ENCODE peak calls at places on chromosomes 12 and 14, in seven cellular contexts. R, S, B, T, Y, F and A are unnamed samples. For H3K4me1, the result is how much of the 10 kb centered on the place peaks cover.

GRCh38 chr14:74488788-74489397 is 4.2 kb downstream of the NPC2 start:
- DNase-seq in T (no peak), Y (peak), S (peak), F (peak), B (no peak), R (no peak), A (no peak)

GRCh38 chr12:12916135-12916956 is 25.0 kb downstream of the GPRC5A start:
- DNase-seq in B (peak), Y (peak), S (peak), F (peak), T (peak), R (peak), A (peak)

GRCh38 chr12:14952295-14952995 is 9.0 kb downstream of the ARHGDIB start:
- DNase-seq in S (peak), T (no peak), R (no peak), B (peak), Y (peak), F (peak), A (no peak)

GRCh38 chr12:14834502-14834901 is 8.8 kb downstream of the ART4 start:
- DNase-seq in Y (no peak), B (no peak), F (no peak), R (no peak), S (peak), T (no peak), A (no peak)

GRCh38 chr12:9649532-9649940 is 20.0 kb upstream of the CLEC2D start:
- DNase-seq in Y (no peak), T (no peak), S (no peak), F (peak), R (no peak), B (peak), A (no peak)

GRCh38 chr14:50775357-50775756 is 55.6 kb downstream of the NIN start:
- DNase-seq in S (peak), B (no peak), Y (no peak), R (no peak), F (no peak), T (no peak), A (no peak)

GRCh38 chr12:57619434-57620244 is 8.4 kb downstream of the ARHGEF25 start:
- DNase-seq in T (no peak), S (no peak), Y (no peak), B (no peak), F (no peak), R (no peak), A (no peak)

GRCh38 chr12:13534645-13535398 is 338.3 kb downstream of the EMP1 start:
- DNase-seq in S (peak), T (peak), R (peak), F (peak), Y (peak), B (peak), A (peak)

GRCh38 chr14:31414190-31414833 is 6.0 kb downstream of the HEATR5A start:
- DNase-seq in B (no peak), S (peak), F (no peak), R (no peak), T (no peak), Y (no peak), A (no peak)

GRCh38 chr12:49133014-49133413 is 1.8 kb upstream of the TUBA1B start:
- DNase-seq in S (no peak), R (no peak), T (no peak), Y (no peak), B (no peak), F (no peak), A (no peak)

GRCh38 chr12:93229494-93230310 is 148.0 kb upstream of the NUDT4 start:
- DNase-seq in R (no peak), T (no peak), F (no peak), B (no peak), S (peak), Y (peak), A (no peak)

GRCh38 chr14:30002859-30003258 is 75.2 kb upstream of the PRKD1 start:
- DNase-seq in T (no peak), F (no peak), B (no peak), S (no peak), R (no peak), Y (no peak), A (no peak)

GRCh38 chr12:96989916-96990315 is 82.9 kb downstream of the NEDD1 start:
- DNase-seq in F (peak), B (no peak), T (no peak), S (peak), Y (peak), R (no peak), A (no peak)

GRCh38 chr12:61654698-61655097 is 605.5 kb upstream of the USP15 start:
- DNase-seq in S (no peak), T (no peak), R (no peak), Y (peak), B (no peak), F (peak), A (no peak)

GRCh38 chr12:97168804-97169203 is 261.7 kb downstream of the NEDD1 start:
- DNase-seq in S (no peak), R (no peak), Y (no peak), F (no peak), B (no peak), T (no peak), A (no peak)

GRCh38 chr14:39432619-39433451 is 602 bp upstream of the FBXO33 start:
- DNase-seq in F (peak), T (peak), S (peak), B (peak), R (peak), Y (peak), A (peak)

GRCh38 chr14:101428409-101428808 is 132.9 kb upstream of the DIO3 start:
- DNase-seq in F (no peak), R (no peak), B (no peak), Y (no peak), T (no peak), S (no peak), A (no peak)

GRCh38 chr12:15728118-15728598 is 61.0 kb downstream of the EPS8 start:
- DNase-seq in B (peak), Y (peak), R (no peak), F (no peak), T (no peak), S (peak), A (no peak)

GRCh38 chr12:29698756-29699155 is 85.0 kb downstream of the TMTC1 start:
- DNase-seq in T (no peak), R (no peak), B (no peak), F (no peak), S (peak), Y (no peak), A (no peak)

GRCh38 chr14:50601405-50601804 is 41.5 kb downstream of the ATL1 start:
- DNase-seq in T (no peak), Y (no peak), R (no peak), S (peak), F (no peak), B (no peak), A (no peak)

GRCh38 chr14:55221186-55221585 is 29.8 kb upstream of the DLGAP5 start:
- DNase-seq in R (no peak), B (no peak), T (no peak), S (peak), Y (no peak), F (no peak), A (no peak)

GRCh38 chr12:120126635-120127005 is 10.1 kb upstream of the RAB35 start:
- DNase-seq in S (peak), B (no peak), F (no peak), R (peak), T (peak), Y (no peak), A (no peak)

GRCh38 chr12:77190022-77190421 is 124.7 kb upstream of the E2F7 start:
- DNase-seq in R (no peak), B (no peak), T (no peak), F (no peak), Y (no peak), S (peak), A (no peak)

GRCh38 chr12:82517027-82517426 is 158.7 kb downstream of the METTL25 start:
- DNase-seq in Y (peak), F (peak), T (no peak), B (no peak), R (no peak), S (peak), A (no peak)

GRCh38 chr14:39576726-39577125 is 144.5 kb upstream of the FBXO33 start:
- DNase-seq in Y (no peak), T (no peak), R (no peak), B (no peak), F (no peak), S (no peak), A (no peak)

GRCh38 chr14:58401587-58401986 is 5.9 kb downstream of the TOMM20L start:
- DNase-seq in F (no peak), S (no peak), Y (no peak), R (no peak), B (no peak), T (no peak), A (no peak)

GRCh38 chr12:48342980-48343379 is 7.7 kb downstream of the ZNF641 start:
- DNase-seq in R (no peak), F (no peak), Y (no peak), B (no peak), T (no peak), S (no peak), A (no peak)

GRCh38 chr12:76455582-76456345 is 103.8 kb downstream of the OSBPL8 start:
- DNase-seq in R (no peak), Y (peak), T (no peak), F (peak), B (no peak), S (peak), A (no peak)

GRCh38 chr12:62621239-62621638 is 154.6 kb downstream of the MON2 start:
- DNase-seq in R (no peak), Y (no peak), S (no peak), T (no peak), B (no peak), F (no peak), A (no peak)

GRCh38 chr12:109440851-109441490 is 36.1 kb downstream of the KCTD10 start:
- DNase-seq in R (no peak), Y (no peak), S (peak), B (no peak), F (no peak), T (no peak), A (no peak)

DNA sequence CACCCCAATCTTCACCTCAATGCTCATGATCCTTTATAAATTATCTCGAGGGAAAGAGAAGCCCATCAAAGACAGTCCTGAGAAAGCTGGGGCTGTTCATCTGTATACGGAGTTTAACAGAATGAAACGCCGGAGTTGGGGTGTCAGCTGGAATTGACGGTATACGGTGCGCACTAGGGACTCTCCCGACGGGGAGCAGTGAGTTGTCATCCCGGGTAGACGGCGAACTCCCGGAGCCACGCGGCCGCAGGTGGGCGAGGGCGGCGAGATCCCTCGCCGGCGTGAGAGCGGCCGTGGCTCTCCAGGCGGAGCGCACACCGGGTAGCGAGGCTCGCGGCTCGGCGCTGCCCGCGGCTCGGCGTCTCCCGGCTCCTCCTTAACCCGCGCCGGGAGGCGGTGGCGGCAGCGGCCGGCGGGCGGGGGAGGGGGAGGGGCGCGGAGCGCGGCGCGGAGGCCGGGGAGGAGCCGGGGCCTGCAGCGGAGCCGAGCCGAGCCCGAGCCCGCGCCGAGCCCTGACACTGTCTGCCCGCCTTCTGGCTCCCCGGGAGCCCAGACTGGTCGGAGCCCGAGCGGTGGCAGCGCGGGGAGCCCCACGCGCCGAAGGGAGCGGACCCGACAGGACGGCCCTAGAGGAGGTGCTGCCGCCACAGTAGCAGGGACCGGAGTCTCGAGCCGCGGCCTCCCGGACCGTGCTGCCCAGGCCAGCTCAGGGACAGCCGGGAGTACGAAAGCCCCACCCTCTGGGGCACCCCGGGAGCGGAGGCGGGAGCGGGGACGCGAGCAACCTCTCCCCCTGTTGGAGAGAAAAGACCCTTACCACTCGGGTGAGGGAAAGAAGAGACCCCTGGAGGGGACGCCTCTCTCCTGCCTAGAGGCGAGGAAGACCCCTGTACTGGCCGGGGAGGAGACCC is at the start of gene FOXJ2:
- DNase-seq in S (peak), T (peak), Y (no peak), F (peak), R (peak), B (peak), A (peak)
- H3K4me1 ChIP-seq in S (under half), T (under half), Y (under half), F (under half), R (under half), B (under half), A (under half)

GRCh38 chr12:26845057-26845666 is 12.2 kb upstream of the ITPR2 start:
- DNase-seq in F (no peak), R (peak), S (peak), B (peak), T (peak), Y (peak), A (peak)

GRCh38 chr12:26838888-26839416 is 6.0 kb upstream of the ITPR2 start:
- DNase-seq in F (no peak), Y (no peak), B (no peak), T (no peak), S (no peak), R (no peak), A (no peak)

GRCh38 chr12:26843306-26843705 is 10.3 kb upstream of the ITPR2 start:
- DNase-seq in R (no peak), S (no peak), B (no peak), T (no peak), Y (no peak), F (no peak), A (no peak)

GRCh38 chr12:26839551-26839950 is 6.6 kb upstream of the ITPR2 start:
- DNase-seq in R (no peak), F (no peak), S (no peak), B (no peak), Y (no peak), T (no peak), A (no peak)

DNA sequence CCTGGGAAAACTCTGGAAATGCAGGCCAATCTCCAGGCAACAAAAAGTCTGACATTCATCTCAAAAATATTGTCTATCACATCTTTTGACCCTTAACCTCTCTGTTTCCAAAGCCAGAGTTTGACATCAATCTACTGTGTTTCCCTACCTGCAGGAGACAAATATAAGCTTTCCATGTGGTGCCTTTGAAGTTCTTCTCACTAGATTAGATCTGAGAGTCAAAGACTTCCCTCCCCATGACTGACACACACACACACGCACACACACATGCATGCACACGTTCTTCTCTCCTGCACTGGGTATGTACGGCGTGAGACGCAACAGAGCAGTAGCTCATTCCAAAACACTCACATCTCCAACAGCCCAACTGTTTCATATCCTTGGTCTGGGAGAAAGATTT is 8.1 kb upstream of the ITPR2 start:
- DNase-seq in F (no peak), T (no peak), Y (no peak), S (no peak), R (no peak), B (no peak), A (no peak)
- H3K4me1 ChIP-seq in F (under half), T (under half), Y (under half), S (under half), R (under half), B (under half), A (under half)

GRCh38 chr14:92987713-92988510 is 65.0 kb downstream of the CHGA start:
- DNase-seq in F (no peak), Y (no peak), S (no peak), T (no peak), B (no peak), R (no peak), A (no peak)

GRCh38 chr14:92988786-92989755 is 66.1 kb downstream of the CHGA start:
- DNase-seq in S (no peak), R (no peak), F (no peak), Y (no peak), T (no peak), B (no peak), A (no peak)

GRCh38 chr14:92993302-92993701 is 70.4 kb downstream of the CHGA start:
- DNase-seq in B (no peak), T (no peak), R (peak), F (no peak), Y (no peak), S (no peak), A (no peak)

GRCh38 chr14:92991536-92991935 is 68.6 kb downstream of the CHGA start:
- DNase-seq in B (no peak), F (no peak), Y (no peak), R (no peak), S (no peak), T (no peak), A (no peak)

GRCh38 chr14:92990456-92991430 is 67.8 kb downstream of the CHGA start:
- DNase-seq in F (no peak), T (no peak), S (no peak), Y (no peak), R (no peak), B (no peak), A (no peak)
- H3K4me1 ChIP-seq in F (under half), T (under half), S (under half), Y (under half), R (under half), B (under half), A (under half)

GRCh38 chr14:61148742-61149350 is 132.3 kb downstream of the TMEM30B start:
- DNase-seq in R (no peak), B (no peak), T (no peak), Y (no peak), F (no peak), S (no peak), A (no peak)
- H3K4me1 ChIP-seq in R (under half), B (under half), T (under half), Y (under half), F (under half), S (under half), A (under half)

DNA sequence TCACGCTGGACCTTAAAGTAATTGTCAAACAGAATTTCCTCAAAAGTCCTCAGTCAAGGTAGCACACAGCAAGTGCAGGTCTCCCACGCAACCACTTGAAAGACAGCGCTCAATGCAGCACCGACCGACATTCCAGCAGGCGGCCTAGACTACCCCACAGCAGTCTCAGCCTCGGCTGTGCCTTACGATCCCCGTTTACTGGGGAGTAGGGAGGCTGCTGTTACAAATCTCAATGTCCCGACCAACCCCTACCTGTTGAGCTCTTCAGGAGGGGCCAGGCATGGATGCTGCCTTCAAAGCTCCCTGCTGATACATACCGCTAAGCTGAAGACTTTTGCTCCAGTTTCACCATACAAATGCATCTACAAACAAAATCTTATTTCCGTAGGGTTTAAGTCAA is 21.8 kb downstream of the VPS37B start:
- DNase-seq in Y (no peak), S (no peak), T (no peak), R (no peak), F (no peak), B (no peak), A (peak)
- H3K4me1 ChIP-seq in Y (under half), S (under half), T (under half), R (under half), F (half or more), B (under half), A (half or more)

DNA sequence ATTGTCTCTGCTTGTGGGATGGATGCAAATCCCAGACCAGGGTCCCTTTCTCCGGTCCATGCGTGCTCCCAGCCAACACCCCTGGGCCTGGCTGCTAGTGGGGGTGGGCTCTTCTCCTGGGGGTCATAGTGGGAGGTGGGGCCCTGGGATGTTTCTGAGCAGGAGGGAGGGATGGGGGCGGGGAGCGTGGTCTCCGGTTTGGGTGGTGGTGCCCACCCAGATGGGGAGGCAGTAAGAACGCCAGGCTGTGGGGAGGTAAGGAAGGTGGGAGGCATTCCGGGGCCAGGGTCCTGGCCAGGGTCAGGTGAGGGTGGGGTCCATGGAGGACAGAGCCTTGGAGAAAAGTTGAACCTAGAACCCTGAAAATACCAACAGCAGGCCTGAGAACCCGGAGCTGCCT is 5.5 kb downstream of the CRIP2 start:
- DNase-seq in F (no peak), T (no peak), S (no peak), B (no peak), R (no peak), Y (no peak), A (no peak)
- H3K4me1 ChIP-seq in F (under half), T (half or more), S (half or more), B (under half), R (under half), Y (half or more), A (half or more)

DNA sequence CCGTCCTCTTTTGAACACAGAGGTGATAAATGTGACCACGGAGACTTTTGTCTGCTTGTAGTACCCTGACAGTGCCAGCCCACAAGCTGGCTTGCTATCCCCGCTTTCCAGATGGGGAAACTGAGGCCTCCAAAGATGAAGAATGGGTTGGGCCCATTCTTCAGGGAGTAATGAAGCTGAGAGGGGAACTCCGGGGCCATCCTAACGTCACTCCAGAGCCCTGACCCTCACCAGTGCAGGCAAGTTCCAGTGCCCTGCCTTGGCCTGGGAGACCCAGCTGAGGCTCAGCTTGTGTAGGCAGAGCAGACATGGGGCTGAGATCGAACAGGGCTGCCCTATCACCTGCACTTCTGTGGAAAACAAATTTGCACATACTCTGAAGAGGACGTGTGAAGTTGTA is 277.1 kb downstream of the DPF3 start:
- DNase-seq in Y (no peak), B (peak), T (no peak), S (no peak), R (no peak), F (no peak), A (no peak)
- H3K4me1 ChIP-seq in Y (under half), B (under half), T (under half), S (under half), R (under half), F (under half), A (under half)

GRCh38 chr14:92510972-92511371 is 2.6 kb upstream of the RIN3 start:
- DNase-seq in T (no peak), S (no peak), Y (peak), R (no peak), B (no peak), F (no peak), A (no peak)
- H3K4me1 ChIP-seq in T (under half), S (under half), Y (half or more), R (under half), B (under half), F (under half), A (under half)

GRCh38 chr14:76919431-76919810 is 93.2 kb downstream of the LRRC74A start:
- DNase-seq in T (no peak), Y (no peak), B (no peak), S (no peak), R (peak), F (no peak), A (no peak)
- H3K4me1 ChIP-seq in T (under half), Y (half or more), B (under half), S (half or more), R (under half), F (under half), A (under half)